ENCODE peak calls at places on chromosomes 3 and 15, in five cellular contexts. P, A, H, Q and X are unnamed samples.

GRCh38 chr3:196778755-196779154 is 39.1 kb downstream of the PAK2 start:
- DNase-seq in P (no peak), A (peak; percentile 46), H (no peak), Q (peak; percentile 67), X (peak; percentile 78)

GRCh38 chr15:73550190-73550589 is 83.0 kb downstream of the NPTN start:
- DNase-seq in P (no peak), A (no peak), H (no peak), Q (no peak), X (no peak)

GRCh38 chr3:30344288-30344687 is 262.1 kb upstream of the TGFBR2 start:
- DNase-seq in P (no peak), A (no peak), H (no peak), Q (no peak), X (peak; percentile 96)

GRCh38 chr3:126846316-126846715 is 136.6 kb upstream of the PLXNA1 start:
- DNase-seq in P (no peak), A (no peak), H (no peak), Q (peak; percentile 75), X (peak; percentile 26)

GRCh38 chr3:187367561-187368103 is 553 bp upstream of the RTP4 start:
- DNase-seq in P (peak; percentile 8), A (no peak), H (peak; percentile 66), Q (no peak), X (no peak)

GRCh38 chr3:42497009-42497731 is 5.3 kb upstream of the VIPR1 start:
- DNase-seq in P (no peak), A (no peak), H (peak; percentile 48), Q (peak; percentile 85), X (peak; percentile 44)

GRCh38 chr3:23161308-23161707 is 41.8 kb upstream of the UBE2E2 start:
- DNase-seq in P (no peak), A (no peak), H (no peak), Q (no peak), X (peak; percentile 43)

GRCh38 chr15:68315495-68316007 is 38.0 kb downstream of the FEM1B start:
- DNase-seq in P (no peak), A (no peak), H (peak; percentile 40), Q (peak; percentile 36), X (no peak)

GRCh38 chr3:73148207-73148606 is 86.7 kb downstream of the EBLN2 start:
- DNase-seq in P (no peak), A (no peak), H (no peak), Q (no peak), X (no peak)

DNA sequence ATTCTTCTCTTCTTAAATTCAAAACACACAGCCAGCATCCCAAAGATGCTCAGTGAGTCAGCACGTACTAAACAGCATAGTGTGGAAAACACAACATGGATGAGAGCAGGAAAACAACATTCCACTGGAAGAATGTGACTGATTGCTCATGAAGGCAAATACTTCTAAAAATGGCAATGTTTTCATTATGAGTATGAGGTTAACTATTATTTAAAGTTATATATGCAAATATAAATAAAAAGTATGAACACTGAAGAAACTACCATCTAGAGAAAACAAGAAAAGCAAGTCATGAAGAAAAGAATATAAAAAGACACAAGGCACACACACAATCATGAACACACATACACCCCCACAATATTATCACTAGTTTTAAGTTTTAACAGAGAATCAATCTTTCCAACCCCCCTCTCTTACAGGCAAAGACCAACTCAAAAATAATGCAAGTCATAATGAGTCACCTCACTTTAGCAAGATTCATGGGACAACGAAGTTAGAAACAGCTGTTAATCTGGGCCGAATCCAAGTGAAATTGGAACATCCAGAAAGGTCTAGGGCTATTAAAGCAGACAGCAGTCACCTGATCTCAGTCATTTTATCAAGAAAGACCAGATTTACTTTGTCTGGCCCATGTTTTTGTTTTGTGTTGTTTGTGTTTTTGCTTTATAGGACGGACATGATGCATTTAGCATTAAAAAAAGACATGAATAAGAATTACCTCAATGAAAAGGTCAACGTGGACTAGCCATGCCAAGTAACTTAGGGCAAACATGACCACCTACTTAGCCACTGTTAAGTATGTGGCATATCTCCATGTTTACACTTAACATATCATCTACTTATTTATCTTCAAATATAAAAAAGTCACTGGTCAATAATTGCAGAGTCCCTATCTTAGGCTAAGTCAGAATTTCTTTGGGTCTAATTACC is 18.1 kb downstream of the GBE1 start:
- DNase-seq in P (no peak), A (peak; percentile 95), H (no peak), Q (peak; percentile 98), X (peak; percentile 96)
- H3K4me3 ChIP-seq in P (no peak overlapping the region), A (no peak overlapping the region), H (no peak overlapping the region), Q (no peak overlapping the region), X (peak overlapping the region; percentile 31)

GRCh38 chr15:101189708-101190107 is 62.1 kb downstream of the CHSY1 start:
- DNase-seq in P (no peak), A (no peak), H (no peak), Q (no peak), X (no peak)

GRCh38 chr15:101189341-101189679 is 62.5 kb downstream of the CHSY1 start:
- DNase-seq in P (no peak), A (no peak), H (no peak), Q (peak; percentile 64), X (no peak)

GRCh38 chr15:101188517-101189340 is 63.1 kb downstream of the CHSY1 start:
- DNase-seq in P (no peak), A (peak; percentile 43), H (no peak), Q (peak; percentile 91), X (peak; percentile 29)

GRCh38 chr15:101185770-101186169 is 66.1 kb downstream of the CHSY1 start:
- DNase-seq in P (no peak), A (no peak), H (no peak), Q (no peak), X (no peak)

GRCh38 chr15:101187820-101188516 is 63.9 kb downstream of the CHSY1 start:
- DNase-seq in P (no peak), A (peak; percentile 53), H (no peak), Q (peak; percentile 96), X (no peak)
- H3K4me3 ChIP-seq in P (no peak overlapping the region), A (peak overlapping the region; percentile 30), H (peak overlapping the region; percentile 38), Q (peak overlapping the region; percentile 51), X (no peak overlapping the region)

DNA sequence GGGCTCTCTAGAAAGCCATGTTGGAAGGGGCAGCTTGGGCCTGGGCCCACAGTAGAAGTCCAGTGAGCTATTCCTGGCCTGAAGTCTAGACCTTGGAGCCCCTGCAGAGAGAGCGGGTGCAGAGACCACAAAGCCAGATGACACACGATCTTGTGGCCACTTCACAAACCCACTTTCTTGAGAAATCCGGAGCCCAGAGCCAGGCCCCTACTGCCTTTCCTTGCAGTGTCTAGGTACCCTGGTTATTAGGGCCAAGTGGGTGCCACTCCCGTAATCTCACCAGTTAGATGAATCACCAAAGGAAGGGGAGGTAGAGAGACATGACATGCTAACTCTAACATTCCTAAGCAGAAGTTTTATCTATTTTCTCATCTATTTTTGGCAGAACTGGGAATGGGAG is 72.5 kb upstream of the ADAMTSL3 start:
- DNase-seq in P (no peak), A (no peak), H (no peak), Q (no peak), X (peak; percentile 10)
- H3K4me3 ChIP-seq in P (no peak overlapping the region), A (no peak overlapping the region), H (no peak overlapping the region), Q (no peak overlapping the region), X (no peak overlapping the region)

GRCh38 chr3:128210711-128211110 is 57.4 kb downstream of the EEFSEC start:
- DNase-seq in P (no peak), A (no peak), H (no peak), Q (no peak), X (no peak)
- H3K4me3 ChIP-seq in P (no peak overlapping the region), A (no peak overlapping the region), H (no peak overlapping the region), Q (no peak overlapping the region), X (no peak overlapping the region)